ENCODE peak calls at places on chromosomes 16 and 17, in five cellular contexts. One of them, this sample, is unnamed.

GRCh38 chr16:66706506-66706880 is 9.9 kb upstream of the CMTM4 start:
- DNase-seq in A549: no peak
- DNase-seq in K562: no peak
- DNase-seq in IMR-90: no peak
- DNase-seq in HepG2: no peak
- DNase-seq in this sample: no peak

GRCh38 chr16:71205482-71206131 is 24.9 kb downstream of the HYDIN start:
- DNase-seq in A549: no peak
- DNase-seq in K562: no peak
- DNase-seq in HepG2: no peak
- DNase-seq in IMR-90: no peak
- DNase-seq in this sample: no peak

GRCh38 chr17:47905221-47905733 is 9.2 kb downstream of the SP2 start:
- DNase-seq in K562: no peak
- DNase-seq in HepG2: peak; percentile 52
- DNase-seq in IMR-90: peak; percentile 78
- DNase-seq in A549: no peak
- DNase-seq in this sample: no peak

GRCh38 chr17:39150795-39151679 is at the start of gene PLXDC1:
- DNase-seq in A549: no peak
- DNase-seq in IMR-90: no peak
- DNase-seq in HepG2: no peak
- DNase-seq in K562: no peak
- DNase-seq in this sample: no peak

GRCh38 chr17:63470116-63470515 is 6.7 kb upstream of the ACE start:
- DNase-seq in HepG2: no peak
- DNase-seq in K562: no peak
- DNase-seq in IMR-90: no peak
- DNase-seq in A549: no peak
- DNase-seq in this sample: no peak

GRCh38 chr16:89084814-89085612 is 8.6 kb upstream of the ACSF3 start:
- DNase-seq in K562: no peak
- DNase-seq in A549: no peak
- DNase-seq in HepG2: no peak
- DNase-seq in IMR-90: no peak
- DNase-seq in this sample: no peak

GRCh38 chr17:18008496-18009268 is 30.3 kb downstream of the ATPAF2 start:
- DNase-seq in IMR-90: peak; percentile 72
- DNase-seq in HepG2: no peak
- DNase-seq in K562: no peak
- DNase-seq in A549: no peak
- DNase-seq in this sample: no peak

GRCh38 chr17:57406131-57406980 is 150.0 kb downstream of the MSI2 start:
- DNase-seq in IMR-90: peak; percentile 44
- DNase-seq in K562: peak; percentile 27
- DNase-seq in HepG2: peak; percentile 61
- DNase-seq in A549: no peak
- DNase-seq in this sample: no peak

GRCh38 chr16:70417661-70418060 is 21.2 kb downstream of the ST3GAL2 start:
- DNase-seq in IMR-90: no peak
- DNase-seq in A549: no peak
- DNase-seq in HepG2: no peak
- DNase-seq in K562: peak; percentile 16
- DNase-seq in this sample: no peak

GRCh38 chr16:58732545-58733247 is 1.4 kb downstream of the GOT2 start:
- DNase-seq in A549: no peak
- DNase-seq in HepG2: no peak
- DNase-seq in K562: peak; percentile 22
- DNase-seq in IMR-90: peak; percentile 42
- DNase-seq in this sample: no peak

GRCh38 chr17:11369570-11369969 is 128.6 kb downstream of the SHISA6 start:
- DNase-seq in K562: no peak
- DNase-seq in HepG2: no peak
- DNase-seq in A549: no peak
- DNase-seq in IMR-90: no peak
- DNase-seq in this sample: no peak

GRCh38 chr16:30649725-30650368 is 913 bp upstream of the PRR14 start:
- DNase-seq in HepG2: no peak
- DNase-seq in K562: no peak
- DNase-seq in A549: no peak
- DNase-seq in IMR-90: no peak
- DNase-seq in this sample: no peak

GRCh38 chr16:74521691-74522090 is 85.2 kb downstream of the GLG1 start:
- DNase-seq in A549: no peak
- DNase-seq in K562: no peak
- DNase-seq in IMR-90: peak; percentile 35
- DNase-seq in HepG2: no peak
- DNase-seq in this sample: no peak

GRCh38 chr17:65137076-65137935 is at the start of gene RGS9:
- DNase-seq in IMR-90: peak; percentile 52
- DNase-seq in A549: peak; percentile 77
- DNase-seq in HepG2: peak; percentile 52
- DNase-seq in K562: peak; percentile 89
- DNase-seq in this sample: peak; percentile 38

GRCh38 chr16:46908540-46909372 is 24.6 kb downstream of the GPT2 start:
- DNase-seq in IMR-90: peak; percentile 61
- DNase-seq in K562: peak; percentile 78
- DNase-seq in A549: peak; percentile 71
- DNase-seq in HepG2: peak; percentile 71
- DNase-seq in this sample: no peak

GRCh38 chr17:48162946-48163506 is 55.5 kb downstream of the SNX11 start:
- DNase-seq in K562: no peak
- DNase-seq in HepG2: peak; percentile 56
- DNase-seq in IMR-90: no peak
- DNase-seq in A549: peak; percentile 57
- DNase-seq in this sample: no peak

GRCh38 chr17:77317091-77317519 is 176.3 kb downstream of the SEC14L1 start:
- DNase-seq in A549: no peak
- DNase-seq in HepG2: no peak
- DNase-seq in K562: no peak
- DNase-seq in IMR-90: no peak
- DNase-seq in this sample: no peak

GRCh38 chr17:81867123-81867951 is 3.8 kb downstream of the ARHGDIA start:
- DNase-seq in HepG2: peak; percentile 50
- DNase-seq in K562: peak; percentile 68
- DNase-seq in IMR-90: peak; percentile 52
- DNase-seq in A549: peak; percentile 83
- DNase-seq in this sample: no peak

GRCh38 chr17:14161419-14161818 is 75.2 kb downstream of the CDRT15 start:
- DNase-seq in A549: no peak
- DNase-seq in IMR-90: no peak
- DNase-seq in HepG2: no peak
- DNase-seq in K562: peak; percentile 76
- DNase-seq in this sample: no peak

GRCh38 chr17:61128671-61129115 is 270.9 kb upstream of the TBX2 start:
- DNase-seq in K562: no peak
- DNase-seq in HepG2: no peak
- DNase-seq in A549: no peak
- DNase-seq in IMR-90: peak; percentile 52
- DNase-seq in this sample: no peak

GRCh38 chr17:78561166-78561565 is 16.0 kb downstream of the DNAH17 start:
- DNase-seq in HepG2: no peak
- DNase-seq in IMR-90: no peak
- DNase-seq in K562: no peak
- DNase-seq in A549: no peak
- DNase-seq in this sample: no peak

GRCh38 chr16:1102921-1103648 is 7.0 kb upstream of the C1QTNF8 start:
- DNase-seq in HepG2: no peak
- DNase-seq in IMR-90: no peak
- DNase-seq in A549: no peak
- DNase-seq in K562: peak; percentile 68
- DNase-seq in this sample: no peak

GRCh38 chr16:65655802-65656201 is 533.9 kb upstream of the CDH11 start:
- DNase-seq in HepG2: no peak
- DNase-seq in K562: no peak
- DNase-seq in IMR-90: no peak
- DNase-seq in A549: no peak
- DNase-seq in this sample: no peak

GRCh38 chr17:58677204-58677880 is 14.5 kb downstream of the TEX14 start:
- DNase-seq in A549: peak; percentile 16
- DNase-seq in HepG2: no peak
- DNase-seq in K562: no peak
- DNase-seq in IMR-90: peak; percentile 78
- DNase-seq in this sample: no peak

GRCh38 chr16:87006789-87007745 is 310.1 kb downstream of the C16orf95 start:
- DNase-seq in A549: no peak
- DNase-seq in HepG2: no peak
- DNase-seq in K562: no peak
- DNase-seq in IMR-90: peak; percentile 43
- DNase-seq in this sample: no peak

GRCh38 chr17:16287563-16288027 is 65.7 kb downstream of the CENPV start:
- DNase-seq in HepG2: peak; percentile 48
- DNase-seq in A549: peak; percentile 60
- DNase-seq in K562: peak; percentile 68
- DNase-seq in IMR-90: peak; percentile 87
- DNase-seq in this sample: peak; percentile 80

GRCh38 chr16:51175081-51175480 is 24.0 kb upstream of the SALL1 start:
- DNase-seq in A549: no peak
- DNase-seq in K562: no peak
- DNase-seq in HepG2: no peak
- DNase-seq in IMR-90: peak; percentile 70
- DNase-seq in this sample: no peak

GRCh38 chr17:4706121-4706520 is 2.2 kb upstream of the PELP1 start:
- DNase-seq in K562: no peak
- DNase-seq in HepG2: no peak
- DNase-seq in IMR-90: peak; percentile 78
- DNase-seq in A549: no peak
- DNase-seq in this sample: no peak

GRCh38 chr16:5027575-5028235 is 6.0 kb downstream of the NAGPA start:
- DNase-seq in A549: no peak
- DNase-seq in K562: no peak
- DNase-seq in HepG2: no peak
- DNase-seq in IMR-90: no peak
- DNase-seq in this sample: no peak
- TF ChIP-seq CEBPB in A549: no peak
- TF ChIP-seq CEBPB in K562: no peak
- TF ChIP-seq CEBPB in HepG2: no peak
- TF ChIP-seq CEBPB in IMR-90: no peak
- TF ChIP-seq CEBPB in this sample: no peak

GRCh38 chr17:8475227-8475626 is 39.5 kb downstream of the NDEL1 start:
- DNase-seq in HepG2: no peak
- DNase-seq in A549: no peak
- DNase-seq in IMR-90: no peak
- DNase-seq in K562: no peak
- DNase-seq in this sample: no peak
- TF ChIP-seq CEBPB in HepG2: no peak
- TF ChIP-seq CEBPB in A549: no peak
- TF ChIP-seq CEBPB in IMR-90: no peak
- TF ChIP-seq CEBPB in K562: no peak
- TF ChIP-seq CEBPB in this sample: no peak

DNA sequence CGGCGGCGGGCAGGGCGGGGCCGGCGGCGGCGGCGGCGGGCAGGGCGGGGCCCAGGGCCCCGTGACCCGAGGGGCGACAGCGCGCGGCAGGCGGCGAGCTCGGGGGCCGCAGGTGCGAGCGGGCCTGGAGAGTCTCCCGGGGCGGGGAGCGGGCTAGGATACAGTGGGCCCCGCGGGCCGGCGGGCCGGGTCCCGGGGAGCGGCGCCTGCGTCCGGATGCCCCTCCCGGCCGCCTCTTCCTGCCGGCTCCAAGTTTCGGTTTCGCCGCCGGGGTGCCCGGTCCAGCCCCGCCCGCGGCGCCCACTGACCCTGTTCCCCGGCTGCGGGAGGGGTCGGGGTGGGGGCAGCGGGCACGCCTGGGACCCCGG is at the start of gene RNF213:
- DNase-seq in HepG2: no peak
- DNase-seq in IMR-90: no peak
- DNase-seq in K562: peak; percentile 60
- DNase-seq in A549: no peak
- DNase-seq in this sample: no peak
- TF ChIP-seq CEBPB in HepG2: no peak
- TF ChIP-seq CEBPB in IMR-90: no peak
- TF ChIP-seq CEBPB in K562: no peak
- TF ChIP-seq CEBPB in A549: no peak
- TF ChIP-seq CEBPB in this sample: no peak

DNA sequence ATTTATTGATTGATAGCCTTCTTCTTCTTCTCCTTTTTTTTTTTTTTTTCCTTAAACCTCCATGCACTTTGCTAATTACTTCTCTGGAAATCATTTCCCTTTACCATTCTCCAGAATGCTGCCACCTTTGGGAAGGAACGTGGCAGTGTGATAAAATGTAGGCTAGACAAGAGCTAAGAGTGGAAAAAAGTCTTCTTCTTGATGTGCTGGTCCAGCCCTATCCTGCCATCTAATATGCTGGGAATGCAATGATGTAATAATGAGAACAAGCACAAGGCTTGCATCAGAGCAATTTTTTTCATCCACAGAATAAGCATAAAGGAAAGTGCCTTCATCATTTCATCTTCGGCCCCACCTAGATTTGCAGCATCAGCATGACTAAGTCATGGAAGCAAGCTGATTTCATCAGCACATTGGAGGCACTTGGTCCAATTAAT is 128.7 kb upstream of the ZFHX3 start:
- DNase-seq in K562: no peak
- DNase-seq in A549: peak; percentile 86
- DNase-seq in IMR-90: peak; percentile 94
- DNase-seq in HepG2: peak; percentile 20
- DNase-seq in this sample: no peak
- TF ChIP-seq CEBPB in K562: no peak
- TF ChIP-seq CEBPB in A549: peak; percentile 73
- TF ChIP-seq CEBPB in IMR-90: peak; percentile 95
- TF ChIP-seq CEBPB in HepG2: no peak
- TF ChIP-seq CEBPB in this sample: no peak

GRCh38 chr16:85659805-85660511 is 28.8 kb downstream of the GINS2 start:
- DNase-seq in K562: peak; percentile 75
- DNase-seq in A549: peak; percentile 58
- DNase-seq in HepG2: peak; percentile 39
- DNase-seq in IMR-90: peak; percentile 41
- DNase-seq in this sample: no peak
- TF ChIP-seq CEBPB in K562: no peak
- TF ChIP-seq CEBPB in A549: no peak
- TF ChIP-seq CEBPB in HepG2: no peak
- TF ChIP-seq CEBPB in IMR-90: no peak
- TF ChIP-seq CEBPB in this sample: no peak

This sample was measured in GM12878.